ENCODE peak calls at places on chromosomes 12 and 14, in six cellular contexts. U is HepG2, H is GM12878, Q is K562, A is SK-N-SH, I is H1. E is an unnamed sample.

GRCh38 chr12:71440393-71441349 is 1.1 kb downstream of the LGR5 start:
- DNase-seq in I (peak), A (peak), H (no peak), U (peak), Q (no peak), E (peak)

GRCh38 chr14:68794856-68795601 is 2.2 kb upstream of the ZFP36L1 start:
- DNase-seq in U (no peak), H (no peak), Q (peak), I (no peak), A (peak), E (peak)

GRCh38 chr12:1773937-1774655 is 46.3 kb upstream of the LRTM2 start:
- DNase-seq in Q (no peak), U (no peak), H (no peak), A (no peak), I (no peak), E (no peak)

GRCh38 chr14:88049271-88049670 is 44.3 kb downstream of the GPR65 start:
- DNase-seq in U (no peak), I (no peak), H (no peak), A (no peak), Q (no peak), E (no peak)

GRCh38 chr12:116863275-116863767 is 17.9 kb downstream of the HRK start:
- DNase-seq in A (peak), I (peak), Q (peak), U (peak), H (no peak), E (peak)

GRCh38 chr14:92615451-92615850 is 101.9 kb downstream of the RIN3 start:
- DNase-seq in U (no peak), Q (no peak), A (no peak), H (peak), I (no peak), E (no peak)

GRCh38 chr14:95156153-95156764 is 1.1 kb downstream of the DICER1 start:
- DNase-seq in H (no peak), I (no peak), Q (no peak), A (no peak), U (no peak), E (no peak)

GRCh38 chr14:100237735-100238418 is 1.1 kb upstream of the YY1 start:
- DNase-seq in H (no peak), U (peak), Q (no peak), I (peak), A (peak), E (peak)

GRCh38 chr12:100114574-100114973 is 28.1 kb downstream of the BLTP3B start:
- DNase-seq in U (no peak), H (no peak), I (no peak), A (no peak), Q (no peak), E (no peak)

GRCh38 chr14:64801800-64802199 is 77.9 kb downstream of the SPTB start:
- DNase-seq in H (no peak), I (peak), A (peak), Q (peak), U (peak), E (peak)

GRCh38 chr12:104303538-104304151 is at the start of gene EID3:
- DNase-seq in A (peak), Q (peak), I (peak), H (no peak), U (no peak), E (peak)

GRCh38 chr12:11015775-11016430 is 6.5 kb downstream of the TAS2R19 start:
- DNase-seq in Q (no peak), I (no peak), U (peak), A (no peak), H (no peak), E (no peak)

GRCh38 chr12:9073077-9073476 is 42.6 kb downstream of the A2M start:
- DNase-seq in U (no peak), H (no peak), A (no peak), I (no peak), Q (no peak), E (no peak)

GRCh38 chr12:31773223-31773750 is 44.5 kb upstream of the AMN1 start:
- DNase-seq in H (no peak), A (peak), U (peak), Q (no peak), I (no peak), E (no peak)

GRCh38 chr14:92600318-92601053 is 86.9 kb downstream of the RIN3 start:
- DNase-seq in I (no peak), A (no peak), U (no peak), Q (no peak), H (no peak), E (no peak)

GRCh38 chr12:89179983-89180382 is 172.3 kb downstream of the DUSP6 start:
- DNase-seq in A (peak), Q (no peak), I (no peak), H (no peak), U (no peak), E (no peak)

GRCh38 chr12:6444704-6445688 is at the start of gene CD27:
- DNase-seq in U (no peak), Q (no peak), I (no peak), H (no peak), A (no peak), E (no peak)

GRCh38 chr14:65850429-65851145 is 438.1 kb downstream of the FUT8 start:
- DNase-seq in I (no peak), H (no peak), U (no peak), Q (no peak), A (peak), E (no peak)

GRCh38 chr14:105093426-105094192 is 28.4 kb upstream of the GPR132 start:
- DNase-seq in Q (peak), H (peak), A (peak), I (peak), U (peak), E (peak)

GRCh38 chr12:20561886-20562285 is 133.2 kb upstream of the SLCO1C1 start:
- DNase-seq in I (no peak), U (no peak), A (no peak), H (no peak), Q (no peak), E (no peak)
- H3K27ac ChIP-seq in I (no peak), U (no peak), A (no peak), H (no peak), Q (no peak), E (no peak)

GRCh38 chr12:12779529-12779928 is 5.9 kb upstream of the APOLD1 start:
- DNase-seq in I (no peak), Q (no peak), U (peak), A (no peak), H (no peak), E (no peak)
- H3K4me2 ChIP-seq in I (no peak), Q (no peak), U (no peak), A (peak), H (no peak), E (no peak)

DNA sequence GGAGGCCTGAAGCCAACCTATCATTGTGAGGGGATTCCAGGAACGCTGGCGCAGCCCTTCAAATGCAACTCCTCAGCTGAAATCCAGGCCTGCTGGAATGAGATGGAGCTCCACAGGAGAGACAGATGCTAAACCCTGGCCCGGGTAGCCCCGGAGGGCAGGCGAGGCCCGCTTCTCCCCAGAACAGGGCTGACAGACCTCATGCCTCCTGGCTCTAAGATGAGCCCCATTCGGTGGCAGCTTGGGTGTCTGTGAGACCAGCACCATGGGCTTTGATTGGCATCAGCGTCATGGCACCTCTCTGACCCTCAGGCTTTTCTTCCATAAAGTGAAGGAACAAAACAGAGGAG is 382.2 kb downstream of the BCL11B start:
- DNase-seq in I (no peak), U (no peak), Q (no peak), A (no peak), H (no peak), E (no peak)
- TF ChIP-seq POLR2AphosphoS5 in I (no peak), U (no peak), Q (no peak), A (no peak), H (no peak), E (no peak)

GRCh38 chr12:27999521-27999920 is 27.0 kb upstream of the PTHLH start:
- DNase-seq in A (no peak), Q (no peak), I (no peak), H (no peak), U (no peak), E (no peak)
- H3K27ac ChIP-seq in A (no peak), Q (no peak), I (no peak), H (no peak), U (no peak), E (no peak)

DNA sequence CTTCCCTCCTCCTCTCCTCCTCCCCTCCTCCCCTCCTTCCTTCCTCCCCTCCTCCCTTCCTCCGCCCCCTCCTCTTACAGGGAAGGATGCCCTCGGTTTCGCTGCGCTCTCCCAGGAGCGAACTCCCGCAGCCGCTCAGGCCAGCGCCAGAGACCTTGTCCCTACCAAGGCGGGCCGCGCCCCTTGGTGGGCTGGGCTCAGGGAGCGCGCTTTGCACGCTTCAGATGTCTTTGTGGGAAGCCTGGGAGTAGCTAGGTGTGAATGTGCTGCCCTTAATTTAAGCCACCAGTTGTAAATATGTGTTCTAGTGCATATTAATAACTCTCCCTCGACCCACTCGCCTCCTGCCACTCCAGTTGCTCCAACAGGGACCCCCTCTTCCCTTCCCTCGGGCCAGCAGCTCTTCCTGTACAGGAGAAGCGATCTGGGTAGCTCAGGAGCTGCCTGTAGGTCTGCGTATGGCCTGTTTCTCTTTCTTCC is 13.4 kb upstream of the MAP3K9 start:
- DNase-seq in U (no peak), H (no peak), I (peak), A (peak), Q (no peak), E (peak)
- H3K4me2 ChIP-seq in U (peak), H (peak), I (peak), A (peak), Q (no peak), E (peak)

GRCh38 chr14:24232121-24232644 is at the start of gene NEDD8:
- DNase-seq in Q (peak), A (peak), I (peak), H (peak), U (peak), E (no peak)
- TF ChIP-seq POLR2AphosphoS5 in Q (no peak), A (peak), I (peak), H (no peak), U (peak), E (peak)

DNA sequence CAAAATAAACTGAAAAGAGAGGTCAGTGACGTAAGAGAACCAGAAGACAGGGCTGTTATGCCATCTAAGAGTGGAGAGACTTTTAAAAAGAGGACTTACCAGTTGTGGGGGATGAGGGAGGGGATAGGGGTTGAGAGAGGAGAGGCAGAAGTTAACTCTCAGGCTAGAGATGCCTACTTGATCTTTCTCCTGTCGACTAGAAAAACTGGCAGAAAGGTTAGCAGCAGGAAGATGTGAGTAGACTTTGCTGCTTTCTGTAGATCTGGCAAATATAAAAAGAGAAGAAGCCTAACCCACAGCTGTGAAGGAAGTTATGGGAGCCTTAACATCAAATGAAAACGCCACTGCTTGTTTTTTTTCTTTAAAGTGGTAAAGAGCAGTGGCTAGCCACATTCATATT is 10.7 kb downstream of the CREBL2 start:
- DNase-seq in H (no peak), I (no peak), A (no peak), U (no peak), Q (no peak), E (no peak)
- H3K27ac ChIP-seq in H (no peak), I (no peak), A (no peak), U (no peak), Q (no peak), E (no peak)

GRCh38 chr12:22163594-22163993 is 117.6 kb downstream of the CMAS start:
- DNase-seq in H (no peak), Q (no peak), I (no peak), A (no peak), U (no peak), E (no peak)
- H3K4me2 ChIP-seq in H (no peak), Q (no peak), I (no peak), A (no peak), U (no peak), E (no peak)

DNA sequence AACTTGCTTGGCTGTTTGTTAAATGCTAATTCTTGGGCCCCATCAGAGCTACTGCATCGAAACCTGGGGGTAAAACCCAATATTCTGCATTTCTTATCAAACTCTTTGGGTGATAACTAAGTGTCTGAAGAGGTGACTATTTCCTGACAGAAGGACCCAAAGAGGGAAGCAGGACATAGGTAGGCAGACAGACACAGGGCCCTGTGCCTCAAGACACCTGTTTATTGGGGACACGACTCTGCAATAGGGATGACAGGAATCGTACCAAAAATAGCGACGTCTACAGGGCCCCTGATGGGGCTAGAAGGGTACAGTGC is 8.6 kb downstream of the ZNF219 start:
- DNase-seq in H (no peak), A (no peak), I (no peak), Q (no peak), U (no peak), E (no peak)
- TF ChIP-seq POLR2AphosphoS5 in H (no peak), A (no peak), I (no peak), Q (no peak), U (no peak), E (no peak)